ENCODE peak calls at places on chromosomes 16 and 17, in eight cellular contexts. J, K, S, T, X, B, C and D are unnamed samples.
A peak's percentile ranks its signal among the peaks of the same experiment; 100 is the strongest.

GRCh38 chr17:9371019-9371418 is 204.6 kb downstream of the STX8 start:
- DNase-seq in X (no peak), T (no peak), K (no peak), S (peak; percentile 24), C (no peak), B (peak; percentile 82), J (no peak), D (no peak)

GRCh38 chr16:7331997-7332396 is 648 bp upstream of the RBFOX1 start:
- DNase-seq in K (no peak), B (no peak), J (no peak), S (no peak), C (no peak), T (no peak), X (no peak), D (no peak)

GRCh38 chr17:28643979-28644781 is 778 bp downstream of the BLTP2 start:
- DNase-seq in B (no peak), S (peak; percentile 76), C (peak; percentile 8), X (peak; percentile 66), J (peak; percentile 21), T (no peak), K (no peak), D (no peak)

GRCh38 chr16:9348912-9349311 is 257.5 kb downstream of the HAPSTR1 start:
- DNase-seq in X (no peak), C (no peak), K (no peak), T (no peak), S (no peak), B (no peak), J (no peak), D (no peak)

GRCh38 chr17:42537826-42538451 is 1.9 kb downstream of the NAGLU start:
- DNase-seq in K (no peak), T (no peak), C (no peak), J (no peak), X (peak; percentile 49), B (no peak), S (no peak), D (no peak)

GRCh38 chr16:54052271-54052670 is 234.3 kb downstream of the IRX3 start:
- DNase-seq in T (no peak), B (no peak), J (no peak), K (no peak), X (no peak), C (no peak), S (no peak), D (no peak)

GRCh38 chr17:57577751-57578607 is 167.1 kb downstream of the CCDC182 start:
- DNase-seq in K (no peak), S (peak; percentile 79), J (peak; percentile 65), C (no peak), B (no peak), X (peak; percentile 70), T (no peak), D (peak; percentile 35)

GRCh38 chr17:81513669-81514484 is 1.3 kb upstream of the ACTG1 start:
- DNase-seq in C (peak; percentile 52), S (peak; percentile 75), K (no peak), T (no peak), B (no peak), X (peak; percentile 88), J (peak; percentile 68), D (peak; percentile 75)

GRCh38 chr17:21389352-21389751 is 13.2 kb downstream of the KCNJ12 start:
- DNase-seq in C (no peak), X (no peak), B (no peak), J (no peak), T (no peak), K (no peak), S (no peak), D (no peak)

GRCh38 chr17:19470529-19471261 is 59.7 kb downstream of the RNF112 start:
- DNase-seq in J (no peak), S (no peak), B (no peak), T (peak; percentile 59), K (no peak), X (peak; percentile 90), C (no peak), D (peak; percentile 79)

GRCh38 chr16:81558444-81559175 is 114.0 kb downstream of the CMIP start:
- DNase-seq in B (peak; percentile 29), S (no peak), K (no peak), C (peak; percentile 16), T (no peak), J (no peak), X (no peak), D (no peak)

GRCh38 chr17:48261297-48261880 is 153.8 kb downstream of the SNX11 start:
- DNase-seq in B (no peak), S (no peak), X (no peak), K (no peak), C (no peak), T (no peak), J (no peak), D (no peak)

GRCh38 chr17:5758651-5759050 is 174.3 kb upstream of the NLRP1 start:
- DNase-seq in T (no peak), C (no peak), X (no peak), B (no peak), S (peak; percentile 47), J (no peak), K (no peak), D (no peak)

GRCh38 chr17:892958-893357 is 86.6 kb downstream of the NXN start:
- DNase-seq in B (no peak), T (no peak), J (no peak), C (no peak), X (no peak), S (no peak), K (no peak), D (no peak)

GRCh38 chr17:82858376-82859126 is 18.7 kb upstream of the ZNF750 start:
- DNase-seq in T (no peak), J (no peak), C (no peak), B (no peak), K (no peak), S (no peak), X (peak; percentile 42), D (no peak)

GRCh38 chr16:57960310-57960709 is 10.6 kb downstream of the CNGB1 start:
- DNase-seq in B (no peak), K (no peak), T (no peak), J (no peak), S (no peak), X (no peak), C (no peak), D (no peak)